ENCODE peak calls at places on chromosomes 3 and 15, in five cellular contexts. W is lower lobe of right lung, A is esophagus squamous epithelium, T is Peyer's patch, S is fibroblast of lung. I is an unnamed sample.

GRCh38 chr3:179181993-179182551 is 33.9 kb downstream of the PIK3CA start:
- DNase-seq in W (no peak), A (no peak), T (no peak), S (no peak), I (no peak)

GRCh38 chr15:25893621-25894020 is 30.5 kb upstream of the ATP10A start:
- DNase-seq in W (no peak), A (no peak), T (no peak), S (no peak), I (no peak)

GRCh38 chr15:78070049-78070698 is 7.3 kb downstream of the TBC1D2B start:
- DNase-seq in W (no peak), A (no peak), T (peak; percentile 71), S (no peak), I (no peak)

GRCh38 chr3:125398952-125399351 is 23.8 kb upstream of the ZNF148 start:
- DNase-seq in W (no peak), A (no peak), T (no peak), S (no peak), I (no peak)

GRCh38 chr15:75237316-75237982 is 20.7 kb upstream of the GOLGA6C start:
- DNase-seq in W (no peak), A (no peak), T (no peak), S (no peak), I (no peak)

GRCh38 chr15:70353606-70354259 is 256.0 kb upstream of the TLE3 start:
- DNase-seq in W (no peak), A (no peak), T (no peak), S (no peak), I (no peak)

GRCh38 chr3:3015472-3016089 is 94.6 kb downstream of the IL5RA start:
- DNase-seq in W (no peak), A (no peak), T (no peak), S (peak; percentile 31), I (no peak)

GRCh38 chr3:157755254-157755653 is 252.0 kb upstream of the VEPH1 start:
- DNase-seq in W (no peak), A (no peak), T (no peak), S (no peak), I (no peak)

GRCh38 chr15:90201150-90201943 is at the start of gene SEMA4B:
- DNase-seq in W (peak; percentile 90), A (no peak), T (peak; percentile 85), S (peak; percentile 29), I (no peak)

GRCh38 chr3:16396202-16396601 is 117.3 kb downstream of the RFTN1 start:
- DNase-seq in W (no peak), A (no peak), T (no peak), S (no peak), I (no peak)

GRCh38 chr15:65368300-65368617 is 9.5 kb downstream of the IGDCC3 start:
- DNase-seq in W (no peak), A (no peak), T (no peak), S (no peak), I (no peak)

GRCh38 chr3:197471221-197472010 is 84.4 kb downstream of the BDH1 start:
- DNase-seq in W (no peak), A (no peak), T (no peak), S (no peak), I (no peak)

GRCh38 chr3:159763466-159764210 is 225.0 kb upstream of the IL12A start:
- DNase-seq in W (peak; percentile 79), A (no peak), T (no peak), S (peak; percentile 79), I (peak; percentile 53)

GRCh38 chr3:51967384-51968174 is at the start of gene PCBP4:
- DNase-seq in W (peak; percentile 74), A (no peak), T (peak; percentile 31), S (peak; percentile 30), I (no peak)

GRCh38 chr3:48303021-48303420 is 30.4 kb downstream of the SPINK8 start:
- DNase-seq in W (no peak), A (no peak), T (no peak), S (no peak), I (no peak)

GRCh38 chr3:73622135-73622534 is 2.6 kb downstream of the PDZRN3 start:
- DNase-seq in W (no peak), A (no peak), T (no peak), S (peak; percentile 55), I (no peak)

GRCh38 chr3:35777065-35777464 is 137.7 kb downstream of the ARPP21 start:
- DNase-seq in W (no peak), A (no peak), T (no peak), S (no peak), I (no peak)

GRCh38 chr15:85010472-85011209 is 29.0 kb downstream of the PDE8A start:
- DNase-seq in W (no peak), A (no peak), T (no peak), S (peak; percentile 83), I (no peak)

GRCh38 chr15:85646538-85647091 is 148.1 kb downstream of the KLHL25 start:
- DNase-seq in W (no peak), A (no peak), T (no peak), S (peak; percentile 68), I (no peak)

GRCh38 chr3:126685493-126685892 is 18.5 kb upstream of the CHCHD6 start:
- DNase-seq in W (no peak), A (no peak), T (no peak), S (no peak), I (no peak)

GRCh38 chr15:28975766-28976179 is 90.0 kb downstream of the APBA2 start:
- DNase-seq in W (no peak), A (no peak), T (peak; percentile 36), S (peak; percentile 68), I (no peak)

GRCh38 chr3:150082898-150083652 is 112.4 kb upstream of the PFN2 start:
- DNase-seq in W (no peak), A (no peak), T (no peak), S (no peak), I (no peak)

GRCh38 chr3:24336101-24336500 is 158.5 kb downstream of the THRB start:
- DNase-seq in W (no peak), A (no peak), T (no peak), S (no peak), I (no peak)

GRCh38 chr3:35437381-35437780 is 201.9 kb upstream of the ARPP21 start:
- DNase-seq in W (no peak), A (no peak), T (no peak), S (no peak), I (no peak)

GRCh38 chr3:40043444-40043755 is 234.0 kb downstream of the MYRIP start:
- DNase-seq in W (no peak), A (no peak), T (no peak), S (no peak), I (no peak)

GRCh38 chr3:119808244-119808643 is 26.3 kb downstream of the NR1I2 start:
- DNase-seq in W (no peak), A (no peak), T (no peak), S (no peak), I (no peak)

GRCh38 chr3:119812491-119813058 is 30.7 kb downstream of the NR1I2 start:
- DNase-seq in W (no peak), A (no peak), T (no peak), S (no peak), I (no peak)

GRCh38 chr3:119809249-119810017 is 27.5 kb downstream of the NR1I2 start:
- DNase-seq in W (no peak), A (no peak), T (peak; percentile 21), S (no peak), I (no peak)

GRCh38 chr3:119808843-119809242 is 26.9 kb downstream of the NR1I2 start:
- DNase-seq in W (no peak), A (no peak), T (no peak), S (no peak), I (no peak)

GRCh38 chr3:119810018-119810435 is 28.1 kb downstream of the NR1I2 start:
- DNase-seq in W (peak; percentile 65), A (peak; percentile 10), T (peak; percentile 47), S (peak; percentile 32), I (no peak)
- H3K4me3 ChIP-seq in W (peak overlapping the region; percentile 62), A (peak overlapping the region; percentile 10), T (peak overlapping the region; percentile 64), S (peak overlapping the region; percentile 30), I (peak overlapping the region; percentile 75)

DNA sequence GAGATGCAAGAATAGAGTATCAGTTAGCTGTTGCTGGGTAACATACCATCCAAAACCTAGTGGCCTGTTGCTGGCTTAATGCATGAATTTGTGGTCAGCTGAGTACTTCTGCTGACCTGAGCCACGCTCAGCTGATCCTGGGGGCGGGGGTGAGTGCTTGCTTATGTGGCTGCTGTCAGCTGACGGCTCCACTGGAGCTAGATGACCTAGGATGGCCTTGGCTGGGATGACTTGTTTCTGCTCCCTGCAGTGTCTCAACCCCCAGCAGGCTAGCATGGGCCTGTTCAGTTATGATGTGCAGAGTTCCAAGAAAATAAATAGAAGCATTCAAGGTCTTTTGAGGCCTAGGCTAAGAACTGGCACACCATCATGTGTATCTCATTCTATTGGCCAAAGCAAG is 63.9 kb downstream of the FBLN2 start:
- DNase-seq in W (no peak), A (no peak), T (no peak), S (peak; percentile 53), I (peak; percentile 18)
- H3K4me1 ChIP-seq in W (no peaks in the 10 kb centered on the region), A (no peaks in the 10 kb centered on the region), T (no peaks in the 10 kb centered on the region), S (no peaks in the 10 kb centered on the region), I (no peaks in the 10 kb centered on the region)

DNA sequence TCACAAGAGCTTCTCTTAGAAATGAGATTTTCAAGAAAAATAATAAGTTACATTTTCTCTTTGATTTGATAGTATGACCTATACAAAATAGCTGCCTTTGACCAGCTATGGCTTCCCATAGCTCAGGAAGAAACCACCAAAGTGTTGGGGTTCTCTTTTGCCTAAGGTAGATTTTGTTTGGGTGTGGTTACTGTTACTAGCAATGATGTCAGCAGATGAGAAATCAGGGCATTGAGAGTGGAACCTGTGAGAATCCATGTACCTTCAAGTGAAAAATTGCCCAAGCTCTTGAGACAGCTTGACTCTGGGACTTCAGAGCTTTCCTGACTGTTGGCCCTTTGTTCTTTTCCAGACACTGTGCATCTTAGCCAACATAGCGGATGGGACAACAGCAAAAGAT is 45.6 kb downstream of the NME9 start:
- DNase-seq in W (no peak), A (no peak), T (no peak), S (no peak), I (no peak)
- H3K27ac ChIP-seq in W (no peak overlapping the region), A (no peak overlapping the region), T (no peak overlapping the region), S (no peak overlapping the region), I (no peak overlapping the region)

GRCh38 chr3:45595364-45596154 is 1.0 kb downstream of the LIMD1 start:
- DNase-seq in W (no peak), A (no peak), T (peak; percentile 35), S (peak; percentile 54), I (no peak)
- H3K4me3 ChIP-seq in W (peak overlapping the region; percentile 90), A (peak overlapping the region; percentile 56), T (peak overlapping the region; percentile 85), S (peak overlapping the region; percentile 81), I (peak overlapping the region; percentile 89)

GRCh38 chr3:184344579-184345350 is 7.4 kb downstream of the FAM131A start:
- DNase-seq in W (no peak), A (no peak), T (no peak), S (no peak), I (no peak)

GRCh38 chr3:184338538-184338945 is 1.1 kb downstream of the FAM131A start:
- DNase-seq in W (no peak), A (no peak), T (no peak), S (peak; percentile 83), I (peak; percentile 60)

GRCh38 chr3:184339016-184339415 is 1.6 kb downstream of the FAM131A start:
- DNase-seq in W (no peak), A (no peak), T (no peak), S (no peak), I (no peak)

GRCh38 chr3:184343200-184343876 is 5.9 kb downstream of the FAM131A start:
- DNase-seq in W (no peak), A (no peak), T (no peak), S (no peak), I (no peak)

GRCh38 chr3:184341925-184342324 is 4.5 kb downstream of the FAM131A start:
- DNase-seq in W (peak; percentile 84), A (no peak), T (no peak), S (no peak), I (no peak)
- H3K4me1 ChIP-seq in W (peaks cover 31% of the 10 kb centered on the region), A (peaks cover 41% of the 10 kb centered on the region), T (no peaks in the 10 kb centered on the region), S (peaks cover 20% of the 10 kb centered on the region), I (peaks cover 28% of the 10 kb centered on the region)